ENCODE peak calls at places on chromosomes 4 and X, in four cellular contexts. V is gastrocnemius medialis, J is coronary artery, C is GM19239. Z is an unnamed sample.
A peak's percentile ranks its signal among the peaks of the same experiment; 100 is the strongest.

GRCh38 chrX:120672841-120673530 is 43.1 kb upstream of the C1GALT1C1 start:
- DNase-seq in V (no peak), J (no peak), C (no peak), Z (peak; percentile 43)

GRCh38 chrX:145405012-145405411 is 157.7 kb downstream of the SPANXN1 start:
- DNase-seq in V (no peak), J (no peak), C (peak; percentile 0), Z (peak; percentile 51)

GRCh38 chr4:81685105-81685504 is 213.4 kb upstream of the RASGEF1B start:
- DNase-seq in V (no peak), J (no peak), C (no peak), Z (no peak)

GRCh38 chr4:137425281-137425680 is 107.0 kb downstream of the PCDH18 start:
- DNase-seq in V (no peak), J (no peak), C (no peak), Z (no peak)

GRCh38 chrX:144730486-144730885 is 516.8 kb upstream of the SPANXN1 start:
- DNase-seq in V (no peak), J (no peak), C (no peak), Z (no peak)

GRCh38 chrX:2741386-2741785 is 10.5 kb upstream of the XG start:
- DNase-seq in V (no peak), J (no peak), C (no peak), Z (no peak)

GRCh38 chr4:73066928-73067327 is 2.6 kb downstream of the COX18 start:
- DNase-seq in V (no peak), J (no peak), C (no peak), Z (no peak)

GRCh38 chrX:154013614-154014360 is 5.9 kb downstream of the IRAK1 start:
- DNase-seq in V (no peak), J (no peak), C (no peak), Z (peak; percentile 66)

GRCh38 chr4:137387924-137388323 is 144.4 kb downstream of the PCDH18 start:
- DNase-seq in V (no peak), J (no peak), C (no peak), Z (peak; percentile 84)

GRCh38 chr4:128483041-128483440 is 195.4 kb upstream of the PGRMC2 start:
- DNase-seq in V (no peak), J (no peak), C (no peak), Z (no peak)

GRCh38 chr4:845233-845835 is 19.4 kb upstream of the CPLX1 start:
- DNase-seq in V (no peak), J (no peak), C (no peak), Z (peak; percentile 18)

GRCh38 chr4:166091914-166092510 is 219.0 kb downstream of the TLL1 start:
- DNase-seq in V (no peak), J (no peak), C (peak; percentile 3), Z (peak; percentile 80)

GRCh38 chr4:87555751-87556619 is 26.8 kb upstream of the SPARCL1 start:
- DNase-seq in V (no peak), J (no peak), C (no peak), Z (peak; percentile 65)

GRCh38 chrX:155027509-155028066 is 944 bp downstream of the FUNDC2 start:
- DNase-seq in V (peak; percentile 15), J (no peak), C (no peak), Z (peak; percentile 80)

GRCh38 chrX:154458116-154458953 is at the start of gene PLXNA3:
- DNase-seq in V (no peak), J (no peak), C (peak; percentile 53), Z (peak; percentile 74)

GRCh38 chrX:141642979-141643378 is 53.5 kb downstream of the SPANXA2 start:
- DNase-seq in V (no peak), J (no peak), C (no peak), Z (peak; percentile 60)

GRCh38 chrX:153459976-153460375 is 10.4 kb downstream of the HAUS7 start:
- DNase-seq in V (no peak), J (no peak), C (no peak), Z (peak; percentile 60)

GRCh38 chr4:181647396-181648107 is 595.6 kb upstream of the TENM3 start:
- DNase-seq in V (no peak), J (no peak), C (no peak), Z (peak; percentile 53)

GRCh38 chr4:155603360-155603891 is 63.2 kb upstream of the GUCY1A1 start:
- DNase-seq in V (no peak), J (no peak), C (no peak), Z (peak; percentile 31)

GRCh38 chrX:37976153-37976552 is 30.2 kb upstream of the SYTL5 start:
- DNase-seq in V (no peak), J (no peak), C (no peak), Z (no peak)

GRCh38 chr4:72886602-72887001 is 182.9 kb downstream of the COX18 start:
- DNase-seq in V (no peak), J (no peak), C (no peak), Z (peak; percentile 34)

GRCh38 chr4:102736636-102737549 is 23.9 kb downstream of the MANBA start:
- DNase-seq in V (no peak), J (no peak), C (no peak), Z (no peak)

GRCh38 chrX:130563476-130563875 is 161.7 kb downstream of the RBMX2 start:
- DNase-seq in V (no peak), J (no peak), C (no peak), Z (no peak)

GRCh38 chr4:151730003-151730559 is 30.7 kb downstream of the GATB start:
- DNase-seq in V (no peak), J (no peak), C (no peak), Z (no peak)

GRCh38 chrX:30875957-30876356 is 13.1 kb downstream of the TAB3 start:
- DNase-seq in V (no peak), J (no peak), C (no peak), Z (peak; percentile 66)

GRCh38 chr4:105426187-105426897 is 47.5 kb downstream of the PPA2 start:
- DNase-seq in V (no peak), J (no peak), C (no peak), Z (no peak)

GRCh38 chr4:98613453-98614075 is 44.8 kb downstream of the TSPAN5 start:
- DNase-seq in V (no peak), J (no peak), C (no peak), Z (peak; percentile 37)

GRCh38 chr4:186554485-186554884 is 882 bp downstream of the MTNR1A start:
- DNase-seq in V (no peak), J (no peak), C (no peak), Z (peak; percentile 25)

GRCh38 chr4:61211781-61212180 is 11.7 kb downstream of the ADGRL3 start:
- DNase-seq in V (no peak), J (no peak), C (no peak), Z (peak; percentile 30)

GRCh38 chr4:55143858-55144257 is 18.5 kb upstream of the KDR start:
- DNase-seq in V (no peak), J (no peak), C (no peak), Z (no peak)